ENCODE peak calls at places on chromosome 11, in four cellular contexts. J, W, H and R are unnamed samples.

GRCh38 chr11:111913997-111914396 is 1.5 kb downstream of the HSPB2 start:
- DNase-seq in J (no peak), W (no peak), H (no peak), R (no peak)

GRCh38 chr11:2363816-2364370 is 13.2 kb upstream of the CD81 start:
- DNase-seq in J (no peak), W (no peak), H (no peak), R (no peak)

GRCh38 chr11:92251980-92252379 is 27.4 kb downstream of the FAT3 start:
- DNase-seq in J (no peak), W (no peak), H (no peak), R (no peak)

GRCh38 chr11:64605248-64605560 is 14.2 kb downstream of the SLC22A12 start:
- DNase-seq in J (no peak), W (no peak), H (no peak), R (no peak)

GRCh38 chr11:120925944-120926343 is 98.0 kb upstream of the TBCEL start:
- DNase-seq in J (peak; percentile 26), W (no peak), H (no peak), R (no peak)

GRCh38 chr11:68776442-68777235 is 25.3 kb upstream of the TESMIN start:
- DNase-seq in J (no peak), W (no peak), H (no peak), R (no peak)

GRCh38 chr11:48228761-48229160 is 12.2 kb downstream of the OR4B1 start:
- DNase-seq in J (no peak), W (no peak), H (no peak), R (no peak)

GRCh38 chr11:121012091-121012490 is 11.8 kb upstream of the TBCEL start:
- DNase-seq in J (no peak), W (no peak), H (no peak), R (no peak)

GRCh38 chr11:46639197-46639839 is 22.0 kb downstream of the ATG13 start:
- DNase-seq in J (no peak), W (no peak), H (no peak), R (no peak)